ENCODE peak calls at places on chromosomes 13 and 19, in eight cellular contexts. O is breast epithelium, S is uterus, C is tibial nerve, Q is Peyer's patch, U is transverse colon, D is mammary epithelial cell, R is lung. V is an unnamed sample. For H3K36me3 and H3K4me1, the result is how much of the 10 kb centered on the place peaks cover.

GRCh38 chr13:96898855-96899254 is 95.4 kb downstream of the OXGR1 start:
- DNase-seq in C (no peak), S (no peak), D (no peak), Q (no peak), O (no peak), U (no peak), R (no peak), V (no peak)

GRCh38 chr19:18802354-18802753 is 11.2 kb upstream of the COMP start:
- DNase-seq in Q (no peak), R (no peak), O (no peak), C (no peak), D (no peak), S (no peak), U (no peak), V (no peak)

GRCh38 chr19:33840382-33840781 is 43.7 kb downstream of the KCTD15 start:
- DNase-seq in C (no peak), D (no peak), S (no peak), R (peak), Q (no peak), O (no peak), U (no peak), V (no peak)

GRCh38 chr19:11624064-11624463 is 26.8 kb downstream of the ZNF627 start:
- DNase-seq in R (no peak), C (no peak), Q (no peak), D (peak), U (no peak), S (no peak), O (no peak), V (no peak)

GRCh38 chr19:43527860-43528622 is 1.0 kb upstream of the ETHE1 start:
- DNase-seq in U (peak), S (peak), R (no peak), O (no peak), Q (peak), D (peak), C (peak), V (no peak)

GRCh38 chr13:58843567-58843966 is 1212.0 kb downstream of the PCDH17 start:
- DNase-seq in D (no peak), R (no peak), U (no peak), Q (no peak), O (no peak), C (no peak), S (no peak), V (no peak)

GRCh38 chr13:59201836-59202235 is 961.9 kb downstream of the DIAPH3 start:
- DNase-seq in Q (no peak), C (no peak), U (no peak), O (no peak), S (no peak), D (no peak), R (no peak), V (no peak)

GRCh38 chr13:26022538-26023292 is 29.1 kb downstream of the SHISA2 start:
- DNase-seq in S (no peak), O (peak), C (no peak), Q (no peak), R (peak), U (no peak), D (peak), V (no peak)

GRCh38 chr19:44807652-44808462 is 1.0 kb upstream of the BCAM start:
- DNase-seq in U (peak), C (peak), D (peak), R (peak), S (no peak), O (peak), Q (no peak), V (no peak)

GRCh38 chr19:48617146-48617937 is 1.6 kb downstream of the RPL18 start:
- DNase-seq in Q (no peak), O (no peak), D (no peak), S (no peak), C (no peak), U (no peak), R (no peak), V (no peak)
- TF ChIP-seq CTCF in Q (no peak), O (no peak), D (no peak), S (no peak), C (no peak), U (no peak), R (no peak), V (no peak)

GRCh38 chr19:3964256-3965194 is 6.4 kb downstream of the DAPK3 start:
- DNase-seq in O (no peak), U (no peak), S (no peak), D (no peak), Q (no peak), R (no peak), C (no peak), V (no peak)

GRCh38 chr19:3969435-3970312 is 1.2 kb downstream of the DAPK3 start:
- DNase-seq in C (no peak), O (no peak), R (no peak), D (peak), S (no peak), U (no peak), Q (no peak), V (no peak)

GRCh38 chr19:3968556-3969434 is 2.1 kb downstream of the DAPK3 start:
- DNase-seq in S (peak), R (peak), C (peak), Q (peak), D (peak), U (peak), O (peak), V (no peak)

GRCh38 chr19:3963458-3964255 is 7.2 kb downstream of the DAPK3 start:
- DNase-seq in D (no peak), U (no peak), C (no peak), R (no peak), Q (no peak), S (no peak), O (no peak), V (no peak)

DNA sequence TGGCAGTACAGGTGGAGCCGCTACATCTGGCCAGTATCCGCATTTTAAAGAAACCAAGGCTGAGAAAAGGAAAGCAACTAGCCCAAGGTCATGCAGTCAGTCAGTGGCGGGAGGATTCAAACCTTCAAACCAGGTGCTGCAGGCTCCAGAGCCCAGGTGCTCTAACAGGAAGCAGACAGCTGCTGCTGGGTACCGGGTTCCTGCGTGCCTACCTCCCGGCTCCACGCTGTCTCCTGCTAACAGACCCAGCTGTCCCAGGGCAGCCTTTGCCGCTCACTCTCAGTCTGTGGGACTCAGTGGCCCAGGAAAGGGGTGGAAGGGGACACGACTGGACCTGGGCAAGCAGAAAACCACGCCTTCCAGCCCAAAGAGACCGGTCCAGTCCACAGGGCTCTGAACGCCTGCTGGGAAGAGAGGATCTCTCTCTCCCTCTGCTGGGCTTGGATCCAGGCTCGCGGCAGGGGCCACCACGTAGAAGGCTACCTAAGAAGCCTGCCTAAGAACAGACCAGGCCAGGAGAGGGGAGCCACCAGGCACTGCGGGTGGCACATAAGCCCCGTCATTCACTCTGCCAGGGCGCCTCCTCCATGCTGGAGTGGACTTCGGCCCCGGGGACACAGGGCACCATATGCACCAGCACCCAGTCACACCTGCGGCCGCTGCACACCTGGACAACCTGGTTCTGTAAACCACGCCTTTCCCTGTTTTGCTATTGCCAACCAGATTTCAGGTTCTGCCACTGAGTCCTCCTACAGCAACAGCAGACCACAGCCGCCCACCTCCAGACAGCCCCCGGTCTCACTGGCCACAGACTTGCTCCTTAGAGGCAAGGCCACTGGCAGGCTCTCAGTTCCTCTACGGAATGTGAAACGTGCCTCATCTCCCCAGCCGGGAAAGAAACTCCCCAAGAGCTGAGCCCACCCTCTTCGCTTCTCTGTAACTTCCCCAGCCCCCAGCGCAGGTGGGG is 4.6 kb downstream of the DAPK3 start:
- DNase-seq in O (no peak), D (no peak), R (no peak), C (no peak), U (peak), S (no peak), Q (peak), V (no peak)
- H3K36me3 ChIP-seq in O (under half), D (under half), R (under half), C (under half), U (under half), S (under half), Q (half or more), V (under half)

DNA sequence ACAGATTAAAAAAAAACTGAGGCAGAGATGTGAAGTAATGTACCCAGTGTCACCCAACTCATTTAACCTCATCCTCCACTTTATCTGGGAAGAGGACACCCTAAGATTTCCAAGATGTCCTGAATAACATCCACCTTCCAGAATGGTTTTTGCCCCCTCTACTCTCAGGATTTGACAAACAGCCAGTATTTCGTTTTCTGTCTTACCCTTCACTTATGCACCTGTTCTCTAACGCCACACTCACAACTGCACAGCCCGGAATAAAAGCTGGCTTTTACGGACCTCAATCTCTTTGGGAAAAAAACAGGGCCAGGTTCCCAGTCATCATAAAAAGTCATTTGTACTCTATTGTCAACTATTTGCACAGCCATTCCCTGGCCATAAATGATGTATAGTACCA is 21.2 kb upstream of the CEACAM6 start:
- DNase-seq in O (no peak), S (no peak), R (no peak), Q (no peak), C (no peak), D (no peak), U (no peak), V (no peak)
- H3K4me1 ChIP-seq in O (under half), S (under half), R (under half), Q (under half), C (under half), D (under half), U (under half), V (under half)

GRCh38 chr19:17376935-17377600 is at the start of gene PLVAP:
- DNase-seq in U (no peak), Q (no peak), C (no peak), D (no peak), S (no peak), O (no peak), R (no peak), V (no peak)
- TF ChIP-seq CTCF in U (no peak), Q (no peak), C (peak), D (no peak), S (no peak), O (no peak), R (no peak), V (peak)

GRCh38 chr19:10107817-10108367 is 1.7 kb downstream of the PPAN start:
- DNase-seq in S (no peak), O (no peak), U (no peak), Q (no peak), D (no peak), R (no peak), C (no peak), V (no peak)
- H3K36me3 ChIP-seq in S (under half), O (under half), U (under half), Q (under half), D (under half), R (under half), C (under half), V (under half)

GRCh38 chr13:41461527-41462124 is 4.3 kb downstream of the RGCC start:
- DNase-seq in D (no peak), Q (no peak), S (no peak), O (no peak), U (no peak), C (no peak), R (no peak), V (no peak)

GRCh38 chr13:41463823-41464602 is 6.7 kb downstream of the RGCC start:
- DNase-seq in U (peak), S (no peak), O (no peak), R (no peak), C (no peak), D (no peak), Q (peak), V (no peak)

GRCh38 chr13:41460930-41461329 is 3.6 kb downstream of the RGCC start:
- DNase-seq in U (no peak), R (no peak), O (no peak), C (no peak), S (no peak), D (no peak), Q (no peak), V (no peak)

GRCh38 chr13:41459754-41460111 is 2.4 kb downstream of the RGCC start:
- DNase-seq in O (no peak), C (no peak), R (no peak), S (no peak), D (no peak), U (no peak), Q (no peak), V (no peak)

GRCh38 chr13:41462427-41462826 is 5.1 kb downstream of the RGCC start:
- DNase-seq in Q (no peak), S (no peak), C (no peak), O (no peak), U (no peak), D (no peak), R (no peak), V (no peak)
- H3K4me1 ChIP-seq in Q (under half), S (under half), C (under half), O (under half), U (under half), D (under half), R (under half), V (half or more)

DNA sequence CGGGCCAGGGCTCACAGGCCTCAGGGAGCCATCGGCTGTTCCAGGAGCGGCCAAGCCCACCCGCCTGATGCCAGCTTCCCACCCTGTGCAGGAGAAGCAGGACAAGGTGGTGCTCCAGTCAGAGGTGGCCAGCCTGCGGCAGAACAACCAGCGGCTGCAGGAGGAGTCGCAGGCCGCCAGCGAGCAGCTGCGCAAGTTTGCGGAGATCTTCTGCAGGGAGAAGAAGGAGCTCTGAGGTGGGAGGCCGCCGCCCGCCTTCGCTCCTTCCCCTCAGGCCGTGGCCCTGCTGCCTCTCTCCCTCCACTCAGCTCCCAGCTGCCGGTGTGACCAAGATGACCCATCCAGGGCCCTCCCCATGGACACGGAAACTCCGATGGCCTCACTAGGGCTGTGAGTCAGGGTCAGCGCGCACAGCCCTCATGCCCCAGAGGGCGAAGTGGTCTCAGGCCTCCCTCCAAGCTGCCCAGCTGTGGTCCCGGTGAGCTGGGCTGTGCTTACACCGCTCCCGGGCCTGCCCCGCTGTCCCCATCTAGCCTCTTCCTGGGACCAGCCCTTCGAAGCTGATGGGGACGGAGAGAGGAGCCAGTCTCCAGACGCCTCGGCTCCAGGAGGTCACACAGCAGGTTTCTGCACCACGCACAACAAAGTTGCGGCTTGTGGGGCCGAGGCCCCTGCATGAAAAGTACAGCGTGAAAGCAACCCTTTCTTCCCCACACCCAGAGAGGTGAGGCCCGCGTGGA is 17.8 kb downstream of the DPF1 start:
- DNase-seq in Q (no peak), O (no peak), C (no peak), D (no peak), S (no peak), U (no peak), R (no peak), V (no peak)
- TF ChIP-seq CTCF in Q (no peak), O (no peak), C (no peak), D (no peak), S (no peak), U (no peak), R (no peak), V (no peak)